ENCODE peak calls at places on chromosomes 12 and 14, in six cellular contexts. L is uterus, O is body of pancreas, A is neural progenitor cell, F is astrocyte of the cerebellum, U is Calu3. C is an unnamed sample.

GRCh38 chr12:31204995-31205582 is 120.9 kb downstream of the SINHCAF start:
- DNase-seq in L (no peak), O (no peak), A (no peak), F (no peak), U (peak; percentile 41), C (no peak)

GRCh38 chr14:61695695-61696527 is 598 bp downstream of the HIF1A start:
- DNase-seq in L (peak; percentile 41), O (peak; percentile 67), A (peak; percentile 89), F (no peak), U (peak; percentile 56), C (peak; percentile 69)

GRCh38 chr12:48070033-48070432 is 35.8 kb downstream of the SENP1 start:
- DNase-seq in L (no peak), O (no peak), A (no peak), F (no peak), U (no peak), C (no peak)

GRCh38 chr14:68513137-68513536 is 279.7 kb downstream of the ZFP36L1 start:
- DNase-seq in L (no peak), O (no peak), A (no peak), F (no peak), U (no peak), C (no peak)

GRCh38 chr12:2682301-2683282 is 112.2 kb upstream of the FKBP4 start:
- DNase-seq in L (peak; percentile 29), O (peak; percentile 47), A (peak; percentile 78), F (no peak), U (peak; percentile 50), C (peak; percentile 61)

GRCh38 chr12:96177013-96177412 is 17.2 kb upstream of the ELK3 start:
- DNase-seq in L (no peak), O (no peak), A (no peak), F (no peak), U (no peak), C (no peak)

GRCh38 chr12:57460457-57461325 is 1.1 kb downstream of the GLI1 start:
- DNase-seq in L (no peak), O (no peak), A (peak; percentile 96), F (no peak), U (no peak), C (peak; percentile 61)

GRCh38 chr12:128969480-128970055 is 116.3 kb downstream of the GLT1D1 start:
- DNase-seq in L (no peak), O (peak; percentile 52), A (peak; percentile 88), F (no peak), U (peak; percentile 50), C (peak; percentile 29)

GRCh38 chr14:24246765-24247212 is 4.4 kb upstream of the TINF2 start:
- DNase-seq in L (no peak), O (no peak), A (no peak), F (no peak), U (no peak), C (no peak)

GRCh38 chr12:9711664-9712063 is 21.2 kb downstream of the CLECL1 start:
- DNase-seq in L (no peak), O (no peak), A (no peak), F (no peak), U (no peak), C (no peak)

GRCh38 chr12:22494319-22494718 is 50.0 kb downstream of the C2CD5 start:
- DNase-seq in L (no peak), O (no peak), A (no peak), F (no peak), U (no peak), C (no peak)

GRCh38 chr14:65704850-65705249 is 292.3 kb downstream of the FUT8 start:
- DNase-seq in L (no peak), O (no peak), A (no peak), F (no peak), U (no peak), C (no peak)

GRCh38 chr14:60327447-60328331 is 78.7 kb downstream of the PPM1A start:
- DNase-seq in L (no peak), O (peak; percentile 78), A (peak; percentile 43), F (no peak), U (peak; percentile 57), C (peak; percentile 25)

GRCh38 chr14:100590726-100591452 is 3.7 kb upstream of the BEGAIN start:
- DNase-seq in L (no peak), O (no peak), A (no peak), F (no peak), U (no peak), C (no peak)

GRCh38 chr12:76927170-76927784 is 48.5 kb upstream of the CSRP2 start:
- DNase-seq in L (no peak), O (peak; percentile 48), A (peak; percentile 75), F (no peak), U (peak; percentile 43), C (peak; percentile 74)

GRCh38 chr12:86774841-86775386 is 518.7 kb upstream of the MGAT4C start:
- DNase-seq in L (no peak), O (no peak), A (no peak), F (no peak), U (no peak), C (no peak)

GRCh38 chr12:112148031-112148513 is 22.7 kb downstream of the TRAFD1 start:
- DNase-seq in L (no peak), O (no peak), A (no peak), F (peak; percentile 71), U (peak; percentile 23), C (no peak)

GRCh38 chr12:111942557-111942956 is 70.4 kb downstream of the TMEM116 start:
- DNase-seq in L (no peak), O (no peak), A (no peak), F (peak; percentile 23), U (peak; percentile 60), C (no peak)

GRCh38 chr12:91620949-91621348 is 438.3 kb upstream of the DCN start:
- DNase-seq in L (no peak), O (peak; percentile 18), A (peak; percentile 34), F (peak; percentile 2), U (no peak), C (no peak)

GRCh38 chr12:96183734-96184370 is 10.3 kb upstream of the ELK3 start:
- DNase-seq in L (no peak), O (no peak), A (no peak), F (no peak), U (no peak), C (no peak)

GRCh38 chr12:30753761-30754382 is 879 bp downstream of the CAPRIN2 start:
- DNase-seq in L (no peak), O (no peak), A (peak; percentile 2), F (peak; percentile 18), U (peak; percentile 1), C (peak; percentile 2)

GRCh38 chr14:58746261-58746660 is 108.5 kb downstream of the DACT1 start:
- DNase-seq in L (no peak), O (no peak), A (no peak), F (peak; percentile 29), U (peak; percentile 54), C (no peak)

GRCh38 chr12:51217968-51218606 is at the start of gene POU6F1:
- DNase-seq in L (peak; percentile 78), O (peak; percentile 84), A (peak; percentile 87), F (peak; percentile 55), U (peak; percentile 65), C (peak; percentile 75)

GRCh38 chr14:77170045-77170444 is 11.6 kb upstream of the TMEM63C start:
- DNase-seq in L (no peak), O (no peak), A (no peak), F (no peak), U (no peak), C (no peak)

GRCh38 chr12:58148405-58148804 is 207.0 kb downstream of the ATP23 start:
- DNase-seq in L (no peak), O (no peak), A (no peak), F (peak; percentile 12), U (peak; percentile 28), C (peak; percentile 4)

GRCh38 chr12:92505373-92506340 is 197.1 kb upstream of the PLEKHG7 start:
- DNase-seq in L (peak; percentile 75), O (peak; percentile 59), A (peak; percentile 51), F (no peak), U (peak; percentile 27), C (no peak)

GRCh38 chr14:32820182-32820581 is 118.5 kb upstream of the NPAS3 start:
- DNase-seq in L (no peak), O (no peak), A (no peak), F (no peak), U (no peak), C (no peak)

GRCh38 chr12:100672075-100672592 is 98.7 kb downstream of the GAS2L3 start:
- DNase-seq in L (no peak), O (peak; percentile 17), A (peak; percentile 43), F (no peak), U (peak; percentile 61), C (peak; percentile 45)

GRCh38 chr12:73274972-73275371 is 1002.8 kb downstream of the TRHDE start:
- DNase-seq in L (no peak), O (no peak), A (no peak), F (no peak), U (no peak), C (no peak)

GRCh38 chr14:53934778-53935414 is 21.7 kb downstream of the BMP4 start:
- DNase-seq in L (no peak), O (no peak), A (no peak), F (no peak), U (no peak), C (no peak)

GRCh38 chr14:53927171-53927570 is 29.5 kb downstream of the BMP4 start:
- DNase-seq in L (no peak), O (no peak), A (no peak), F (no peak), U (no peak), C (no peak)

GRCh38 chr14:53929871-53930685 is 26.5 kb downstream of the BMP4 start:
- DNase-seq in L (no peak), O (peak; percentile 68), A (peak; percentile 62), F (no peak), U (peak; percentile 76), C (peak; percentile 21)

GRCh38 chr14:53938126-53938671 is 18.4 kb downstream of the BMP4 start:
- DNase-seq in L (no peak), O (no peak), A (no peak), F (no peak), U (no peak), C (no peak)

GRCh38 chr14:53932966-53933365 is 23.7 kb downstream of the BMP4 start:
- DNase-seq in L (no peak), O (no peak), A (no peak), F (no peak), U (no peak), C (no peak)
- TF ChIP-seq CTCF in L (no peak), O (no peak), A (no peak), F (no peak), U (no peak), C (no peak)

GRCh38 chr12:66942741-66943465 is 264.0 kb upstream of the GRIP1 start:
- DNase-seq in L (no peak), O (no peak), A (peak; percentile 62), F (no peak), U (no peak), C (peak; percentile 35)
- TF ChIP-seq CTCF in L (no peak), O (no peak), A (peak; percentile 13), F (no peak), U (no peak), C (no peak)

DNA sequence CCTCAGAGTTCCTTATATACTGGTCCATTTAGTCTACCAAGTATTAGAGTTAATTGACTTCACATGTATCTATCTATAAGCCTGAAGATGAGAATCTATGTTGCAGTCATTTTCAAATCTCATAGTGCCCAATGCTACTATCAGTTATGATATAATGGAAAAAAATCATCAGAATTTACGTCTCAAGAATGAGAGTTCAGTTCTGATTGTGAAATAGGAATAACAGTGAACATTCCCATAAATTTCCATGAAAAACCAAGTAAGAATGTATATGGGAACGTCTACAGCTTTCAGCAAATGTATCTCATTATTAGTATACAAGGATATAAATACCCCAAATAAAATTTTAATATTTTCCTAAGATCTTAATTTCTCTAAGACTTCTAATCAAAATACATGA is 77.2 kb downstream of the PPP1R12A start:
- DNase-seq in L (no peak), O (no peak), A (no peak), F (no peak), U (no peak), C (no peak)
- TF ChIP-seq CTCF in L (no peak), O (no peak), A (no peak), F (no peak), U (no peak), C (no peak)

GRCh38 chr14:99575043-99576023 is 28.7 kb downstream of the CCDC85C start:
- DNase-seq in L (no peak), O (peak; percentile 77), A (no peak), F (no peak), U (peak; percentile 82), C (no peak)
- TF ChIP-seq CTCF in L (no peak), O (no peak), A (peak; percentile 32), F (peak; percentile 25), U (no peak), C (no peak)